ENCODE peak calls at places on chromosomes 4 and X, in eight cellular contexts. One of them, this sample, is unnamed.

GRCh38 chr4:129429566-129430339 is 333.8 kb downstream of the C4orf33 start:
- DNase-seq in aorta: no peak
- DNase-seq in adipocyte: peak
- DNase-seq in keratinocyte: no peak
- DNase-seq in AG10803: no peak
- DNase-seq in RPMI8226: no peak
- DNase-seq in dorsolateral prefrontal cortex: no peak
- DNase-seq in vagina: no peak
- DNase-seq in this sample: no peak

GRCh38 chr4:101689220-101689619 is 101.3 kb upstream of the BANK1 start:
- DNase-seq in aorta: no peak
- DNase-seq in adipocyte: no peak
- DNase-seq in keratinocyte: no peak
- DNase-seq in AG10803: no peak
- DNase-seq in RPMI8226: no peak
- DNase-seq in dorsolateral prefrontal cortex: no peak
- DNase-seq in vagina: no peak
- DNase-seq in this sample: no peak

GRCh38 chrX:74445099-74445498 is 23.8 kb downstream of the SLC16A2 start:
- DNase-seq in aorta: no peak
- DNase-seq in adipocyte: no peak
- DNase-seq in keratinocyte: no peak
- DNase-seq in AG10803: no peak
- DNase-seq in RPMI8226: no peak
- DNase-seq in dorsolateral prefrontal cortex: no peak
- DNase-seq in vagina: no peak
- DNase-seq in this sample: no peak

GRCh38 chrX:78199851-78200250 is 60.4 kb upstream of the TAF9B start:
- DNase-seq in aorta: no peak
- DNase-seq in adipocyte: peak
- DNase-seq in keratinocyte: no peak
- DNase-seq in AG10803: peak
- DNase-seq in RPMI8226: peak
- DNase-seq in dorsolateral prefrontal cortex: no peak
- DNase-seq in vagina: no peak
- DNase-seq in this sample: no peak

GRCh38 chrX:124497386-124497785 is 151.0 kb downstream of the SH2D1A start:
- DNase-seq in aorta: no peak
- DNase-seq in adipocyte: no peak
- DNase-seq in keratinocyte: peak
- DNase-seq in AG10803: no peak
- DNase-seq in RPMI8226: no peak
- DNase-seq in dorsolateral prefrontal cortex: no peak
- DNase-seq in vagina: no peak
- DNase-seq in this sample: no peak

GRCh38 chr4:88187766-88188165 is 29.3 kb upstream of the ABCG2 start:
- DNase-seq in aorta: no peak
- DNase-seq in adipocyte: no peak
- DNase-seq in keratinocyte: no peak
- DNase-seq in AG10803: no peak
- DNase-seq in RPMI8226: no peak
- DNase-seq in dorsolateral prefrontal cortex: no peak
- DNase-seq in vagina: no peak
- DNase-seq in this sample: no peak

GRCh38 chr4:11632015-11632414 is 203.3 kb upstream of the HS3ST1 start:
- DNase-seq in aorta: no peak
- DNase-seq in adipocyte: no peak
- DNase-seq in keratinocyte: peak
- DNase-seq in AG10803: no peak
- DNase-seq in RPMI8226: no peak
- DNase-seq in dorsolateral prefrontal cortex: no peak
- DNase-seq in vagina: no peak
- DNase-seq in this sample: no peak

GRCh38 chr4:61734409-61734808 is 534.3 kb downstream of the ADGRL3 start:
- DNase-seq in aorta: no peak
- DNase-seq in adipocyte: no peak
- DNase-seq in keratinocyte: no peak
- DNase-seq in AG10803: no peak
- DNase-seq in RPMI8226: no peak
- DNase-seq in dorsolateral prefrontal cortex: no peak
- DNase-seq in vagina: no peak
- DNase-seq in this sample: no peak

GRCh38 chrX:133350751-133351150 is 64.5 kb downstream of the GPC4 start:
- DNase-seq in aorta: peak
- DNase-seq in adipocyte: peak
- DNase-seq in keratinocyte: no peak
- DNase-seq in AG10803: peak
- DNase-seq in RPMI8226: no peak
- DNase-seq in dorsolateral prefrontal cortex: no peak
- DNase-seq in vagina: no peak
- DNase-seq in this sample: no peak

GRCh38 chrX:107154787-107155620 is 36.4 kb upstream of the RBM41 start:
- DNase-seq in aorta: no peak
- DNase-seq in adipocyte: no peak
- DNase-seq in keratinocyte: peak
- DNase-seq in AG10803: no peak
- DNase-seq in RPMI8226: no peak
- DNase-seq in dorsolateral prefrontal cortex: no peak
- DNase-seq in vagina: no peak
- DNase-seq in this sample: no peak

GRCh38 chr4:152316969-152317368 is 218.9 kb downstream of the FBXW7 start:
- DNase-seq in aorta: no peak
- DNase-seq in adipocyte: peak
- DNase-seq in keratinocyte: no peak
- DNase-seq in AG10803: peak
- DNase-seq in RPMI8226: no peak
- DNase-seq in dorsolateral prefrontal cortex: no peak
- DNase-seq in vagina: no peak
- DNase-seq in this sample: no peak

GRCh38 chrX:132837126-132837525 is 121.3 kb downstream of the HS6ST2 start:
- DNase-seq in aorta: no peak
- DNase-seq in adipocyte: no peak
- DNase-seq in keratinocyte: peak
- DNase-seq in AG10803: peak
- DNase-seq in RPMI8226: no peak
- DNase-seq in dorsolateral prefrontal cortex: no peak
- DNase-seq in vagina: no peak
- DNase-seq in this sample: no peak

GRCh38 chr4:97367878-97368277 is 775.4 kb downstream of the STPG2 start:
- DNase-seq in aorta: no peak
- DNase-seq in adipocyte: peak
- DNase-seq in keratinocyte: no peak
- DNase-seq in AG10803: no peak
- DNase-seq in RPMI8226: no peak
- DNase-seq in dorsolateral prefrontal cortex: no peak
- DNase-seq in vagina: no peak
- DNase-seq in this sample: no peak